ENCODE peak calls at places on chromosomes 13 and 19, in four cellular contexts. One of them, this sample, is unnamed.

GRCh38 chr19:43675269-43675879 is 5.4 kb upstream of the PLAUR start:
- DNase-seq in BE2C: no peak
- DNase-seq in nephron progenitor cell: no peak
- DNase-seq in tibial nerve: no peak
- DNase-seq in this sample: no peak

GRCh38 chr13:94435604-94436226 is 43.8 kb downstream of the DCT start:
- DNase-seq in BE2C: no peak
- DNase-seq in nephron progenitor cell: no peak
- DNase-seq in tibial nerve: no peak
- DNase-seq in this sample: no peak

GRCh38 chr19:58150328-58150921 is at the start of gene ZNF329:
- DNase-seq in BE2C: peak; percentile 91
- DNase-seq in nephron progenitor cell: peak; percentile 91
- DNase-seq in tibial nerve: peak; percentile 69
- DNase-seq in this sample: peak; percentile 78

GRCh38 chr19:5963855-5964254 is 14.1 kb downstream of the RANBP3 start:
- DNase-seq in BE2C: no peak
- DNase-seq in nephron progenitor cell: no peak
- DNase-seq in tibial nerve: no peak
- DNase-seq in this sample: no peak

GRCh38 chr19:6509118-6509971 is 7.2 kb upstream of the TUBB4A start:
- DNase-seq in BE2C: no peak
- DNase-seq in nephron progenitor cell: no peak
- DNase-seq in tibial nerve: no peak
- DNase-seq in this sample: no peak

GRCh38 chr19:6551607-6552450 is 21.0 kb downstream of the TNFSF9 start:
- DNase-seq in BE2C: peak; percentile 46
- DNase-seq in nephron progenitor cell: peak; percentile 56
- DNase-seq in tibial nerve: no peak
- DNase-seq in this sample: no peak

GRCh38 chr13:26679411-26679810 is 81.2 kb downstream of the GPR12 start:
- DNase-seq in BE2C: no peak
- DNase-seq in nephron progenitor cell: no peak
- DNase-seq in tibial nerve: no peak
- DNase-seq in this sample: no peak

GRCh38 chr19:782195-783043 is 14.8 kb upstream of the PTBP1 start:
- DNase-seq in BE2C: no peak
- DNase-seq in nephron progenitor cell: peak; percentile 44
- DNase-seq in tibial nerve: no peak
- DNase-seq in this sample: no peak

GRCh38 chr13:113233101-113233500 is 23.7 kb downstream of the CUL4A start:
- DNase-seq in BE2C: no peak
- DNase-seq in nephron progenitor cell: no peak
- DNase-seq in tibial nerve: no peak
- DNase-seq in this sample: no peak

GRCh38 chr19:33771308-33772101 is 25.2 kb upstream of the KCTD15 start:
- DNase-seq in BE2C: peak; percentile 87
- DNase-seq in nephron progenitor cell: peak; percentile 91
- DNase-seq in tibial nerve: peak; percentile 73
- DNase-seq in this sample: peak; percentile 90

GRCh38 chr19:33766623-33767022 is 30.0 kb upstream of the KCTD15 start:
- DNase-seq in BE2C: no peak
- DNase-seq in nephron progenitor cell: no peak
- DNase-seq in tibial nerve: no peak
- DNase-seq in this sample: no peak

GRCh38 chr19:33769208-33769607 is 27.5 kb upstream of the KCTD15 start:
- DNase-seq in BE2C: no peak
- DNase-seq in nephron progenitor cell: no peak
- DNase-seq in tibial nerve: no peak
- DNase-seq in this sample: no peak

GRCh38 chr19:33770107-33770506 is 26.6 kb upstream of the KCTD15 start:
- DNase-seq in BE2C: no peak
- DNase-seq in nephron progenitor cell: no peak
- DNase-seq in tibial nerve: no peak
- DNase-seq in this sample: no peak

GRCh38 chr19:33767898-33768413 is 28.7 kb upstream of the KCTD15 start:
- DNase-seq in BE2C: no peak
- DNase-seq in nephron progenitor cell: peak; percentile 98
- DNase-seq in tibial nerve: no peak
- DNase-seq in this sample: no peak
- TF ChIP-seq CTCF in BE2C: peak; percentile 25
- TF ChIP-seq CTCF in nephron progenitor cell: peak; percentile 56
- TF ChIP-seq CTCF in tibial nerve: no peak
- TF ChIP-seq CTCF in this sample: peak; percentile 1

DNA sequence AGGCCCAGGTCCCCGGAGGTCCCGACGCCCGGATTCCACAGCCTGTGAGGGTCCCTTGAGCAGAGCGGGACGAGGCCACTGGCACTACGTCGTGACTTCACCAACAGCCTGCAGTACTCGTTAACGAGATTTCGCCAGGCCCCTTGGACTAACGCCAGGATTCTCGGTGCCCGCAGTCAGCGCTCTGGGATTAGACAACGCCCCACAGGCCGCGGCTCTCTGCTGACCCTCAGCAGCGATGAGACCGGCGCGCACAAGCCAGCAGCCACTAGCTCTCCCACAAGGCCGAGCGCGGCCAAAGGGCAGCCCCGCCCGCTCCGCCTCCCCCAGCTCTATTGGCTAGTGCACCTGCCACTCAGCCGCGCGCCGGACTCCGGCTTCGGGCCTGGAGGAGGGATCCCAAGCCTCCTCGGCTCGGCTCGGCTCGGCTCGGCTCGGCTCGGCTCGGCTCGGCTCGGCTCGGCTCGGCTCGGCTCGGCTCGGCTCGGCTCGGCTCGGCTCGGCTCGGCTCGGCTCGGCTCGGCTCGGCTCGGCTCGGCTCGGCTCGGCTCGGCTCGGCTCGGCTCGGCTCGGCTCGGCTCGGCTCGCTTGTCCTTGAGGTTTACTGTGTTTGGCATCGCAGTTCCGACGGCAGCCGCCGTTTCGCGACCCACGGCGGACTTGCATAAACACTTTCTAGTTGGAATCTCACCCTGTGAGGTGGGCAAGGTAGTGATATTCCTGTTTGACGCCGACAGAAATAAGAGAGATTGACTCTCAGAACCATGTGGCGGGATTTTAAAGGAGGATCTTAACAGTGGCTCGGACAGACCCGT is 231.7 kb upstream of the SERP2 start:
- DNase-seq in BE2C: peak; percentile 97
- DNase-seq in nephron progenitor cell: peak; percentile 100
- DNase-seq in tibial nerve: peak; percentile 94
- DNase-seq in this sample: peak; percentile 87
- TF ChIP-seq CTCF in BE2C: peak; percentile 1
- TF ChIP-seq CTCF in nephron progenitor cell: no peak
- TF ChIP-seq CTCF in tibial nerve: no peak
- TF ChIP-seq CTCF in this sample: no peak

DNA sequence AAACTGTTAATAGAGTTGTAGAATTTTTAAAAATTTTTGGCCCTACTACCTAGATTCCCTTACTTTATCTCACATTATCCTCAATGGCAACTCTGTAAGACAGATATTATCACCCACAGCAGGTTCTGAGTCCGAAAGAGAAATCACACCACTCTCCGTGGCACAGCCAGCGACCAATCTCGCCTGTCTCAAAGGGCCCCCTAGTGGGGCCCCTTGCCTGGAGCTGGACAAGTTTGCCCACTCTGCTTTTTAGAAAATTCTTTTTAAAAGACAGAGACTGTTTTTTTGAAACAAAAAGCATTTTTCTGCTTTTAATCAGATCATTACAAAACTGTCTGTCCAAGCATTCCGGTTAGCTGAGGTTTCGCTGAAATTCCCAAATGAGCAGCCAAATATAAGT is 21.7 kb downstream of the PHF11 start:
- DNase-seq in BE2C: peak; percentile 50
- DNase-seq in nephron progenitor cell: peak; percentile 9
- DNase-seq in tibial nerve: no peak
- DNase-seq in this sample: no peak
- TF ChIP-seq CTCF in BE2C: peak; percentile 78
- TF ChIP-seq CTCF in nephron progenitor cell: peak; percentile 37
- TF ChIP-seq CTCF in tibial nerve: peak; percentile 57
- TF ChIP-seq CTCF in this sample: no peak

DNA sequence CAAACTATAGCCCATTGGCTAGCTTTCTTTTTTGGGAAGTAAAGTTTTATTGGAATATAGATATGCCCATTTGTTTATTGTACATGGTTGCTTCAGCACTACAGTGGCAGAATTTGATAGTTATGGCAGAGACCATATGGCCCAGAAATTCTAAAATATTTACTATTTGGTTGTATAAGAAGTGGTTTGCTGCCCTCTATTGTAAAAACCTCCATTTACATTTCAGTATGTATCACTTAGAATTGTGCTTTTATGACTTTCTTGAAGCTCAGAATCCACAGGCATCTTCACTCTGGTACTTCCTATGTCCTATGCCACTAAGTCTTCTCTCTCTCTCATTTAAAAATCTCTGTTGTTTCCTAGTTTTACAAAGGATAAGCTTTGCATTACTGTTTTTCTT is 37.7 kb downstream of the DLEU7 start:
- DNase-seq in BE2C: no peak
- DNase-seq in nephron progenitor cell: no peak
- DNase-seq in tibial nerve: no peak
- DNase-seq in this sample: no peak
- TF ChIP-seq CTCF in BE2C: no peak
- TF ChIP-seq CTCF in nephron progenitor cell: no peak
- TF ChIP-seq CTCF in tibial nerve: no peak
- TF ChIP-seq CTCF in this sample: peak; percentile 16

DNA sequence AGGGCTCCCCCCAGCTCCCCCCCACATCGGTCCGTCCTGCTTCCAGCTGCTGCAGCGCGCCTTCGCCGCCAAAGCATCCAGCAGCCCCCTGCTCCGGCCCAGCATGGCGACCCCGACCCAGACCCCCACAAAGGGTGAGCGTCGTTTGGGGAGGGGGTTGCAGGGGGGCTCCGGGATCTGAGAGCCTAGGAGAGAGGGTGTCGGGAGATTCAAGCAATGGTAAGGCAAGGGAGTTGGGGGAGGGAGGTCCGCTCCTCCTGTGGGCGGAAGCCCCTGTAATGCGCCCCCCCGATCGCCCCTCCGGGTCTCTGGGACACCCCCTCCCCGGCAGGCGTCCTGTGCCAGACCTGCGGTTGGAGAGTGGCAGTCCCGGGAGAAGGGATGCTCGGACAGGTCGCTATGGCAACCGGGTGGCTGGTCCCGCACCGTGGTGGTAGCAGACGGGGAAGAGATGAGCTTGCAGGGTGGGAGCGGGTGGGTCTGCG is at the start of gene FXYD7:
- DNase-seq in BE2C: peak; percentile 50
- DNase-seq in nephron progenitor cell: peak; percentile 56
- DNase-seq in tibial nerve: no peak
- DNase-seq in this sample: no peak
- TF ChIP-seq CTCF in BE2C: no peak
- TF ChIP-seq CTCF in nephron progenitor cell: no peak
- TF ChIP-seq CTCF in tibial nerve: no peak
- TF ChIP-seq CTCF in this sample: no peak

DNA sequence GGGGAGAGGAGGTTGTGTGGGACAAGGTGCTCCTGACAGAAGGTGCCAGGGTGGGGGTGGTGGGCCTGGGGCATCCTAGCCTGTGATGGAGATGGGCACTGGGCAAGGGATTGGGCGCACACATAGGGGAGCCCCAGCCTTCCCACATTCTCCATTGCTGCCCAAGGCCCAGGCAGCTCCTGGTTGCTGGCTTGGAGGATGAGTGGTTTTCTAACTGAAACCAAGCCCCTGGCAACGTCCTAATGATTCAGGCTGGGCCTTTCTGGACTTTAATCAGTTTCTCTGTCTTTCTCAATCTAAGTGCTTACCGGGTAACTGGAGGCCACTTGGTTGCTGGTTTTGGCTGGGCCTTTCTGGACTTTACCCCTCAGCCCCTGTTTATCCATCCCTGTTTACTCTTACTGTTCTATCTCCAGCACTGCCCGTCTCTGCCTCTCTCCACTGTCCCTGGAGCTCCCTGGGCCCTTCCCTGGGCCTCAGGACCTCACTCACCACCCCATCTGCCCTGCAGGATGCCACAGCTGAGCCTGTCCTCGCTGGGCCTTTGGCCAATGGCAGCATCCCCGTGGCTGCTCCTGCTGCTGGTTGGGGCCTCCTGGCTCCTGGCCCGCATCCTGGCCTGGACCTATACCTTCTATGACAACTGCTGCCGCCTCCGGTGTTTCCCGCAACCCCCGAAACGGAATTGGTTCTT is 354 bp downstream of the CYP4F3 start:
- DNase-seq in BE2C: no peak
- DNase-seq in nephron progenitor cell: no peak
- DNase-seq in tibial nerve: no peak
- DNase-seq in this sample: no peak
- TF ChIP-seq CTCF in BE2C: no peak
- TF ChIP-seq CTCF in nephron progenitor cell: no peak
- TF ChIP-seq CTCF in tibial nerve: no peak
- TF ChIP-seq CTCF in this sample: no peak

GRCh38 chr19:38917921-38918491 is 6.0 kb upstream of the CCER2 start:
- DNase-seq in BE2C: peak; percentile 66
- DNase-seq in nephron progenitor cell: no peak
- DNase-seq in tibial nerve: no peak
- DNase-seq in this sample: peak; percentile 28
- TF ChIP-seq CTCF in BE2C: peak; percentile 60
- TF ChIP-seq CTCF in nephron progenitor cell: no peak
- TF ChIP-seq CTCF in tibial nerve: no peak
- TF ChIP-seq CTCF in this sample: no peak

GRCh38 chr19:41869374-41869955 is 7.6 kb upstream of the CD79A start:
- DNase-seq in BE2C: no peak
- DNase-seq in nephron progenitor cell: no peak
- DNase-seq in tibial nerve: no peak
- DNase-seq in this sample: no peak

GRCh38 chr19:41870401-41870873 is 6.6 kb upstream of the CD79A start:
- DNase-seq in BE2C: no peak
- DNase-seq in nephron progenitor cell: no peak
- DNase-seq in tibial nerve: no peak
- DNase-seq in this sample: no peak

GRCh38 chr19:41872384-41872774 is 4.7 kb upstream of the CD79A start:
- DNase-seq in BE2C: no peak
- DNase-seq in nephron progenitor cell: no peak
- DNase-seq in tibial nerve: no peak
- DNase-seq in this sample: no peak

GRCh38 chr19:41871573-41872383 is 5.3 kb upstream of the CD79A start:
- DNase-seq in BE2C: no peak
- DNase-seq in nephron progenitor cell: no peak
- DNase-seq in tibial nerve: no peak
- DNase-seq in this sample: no peak

DNA sequence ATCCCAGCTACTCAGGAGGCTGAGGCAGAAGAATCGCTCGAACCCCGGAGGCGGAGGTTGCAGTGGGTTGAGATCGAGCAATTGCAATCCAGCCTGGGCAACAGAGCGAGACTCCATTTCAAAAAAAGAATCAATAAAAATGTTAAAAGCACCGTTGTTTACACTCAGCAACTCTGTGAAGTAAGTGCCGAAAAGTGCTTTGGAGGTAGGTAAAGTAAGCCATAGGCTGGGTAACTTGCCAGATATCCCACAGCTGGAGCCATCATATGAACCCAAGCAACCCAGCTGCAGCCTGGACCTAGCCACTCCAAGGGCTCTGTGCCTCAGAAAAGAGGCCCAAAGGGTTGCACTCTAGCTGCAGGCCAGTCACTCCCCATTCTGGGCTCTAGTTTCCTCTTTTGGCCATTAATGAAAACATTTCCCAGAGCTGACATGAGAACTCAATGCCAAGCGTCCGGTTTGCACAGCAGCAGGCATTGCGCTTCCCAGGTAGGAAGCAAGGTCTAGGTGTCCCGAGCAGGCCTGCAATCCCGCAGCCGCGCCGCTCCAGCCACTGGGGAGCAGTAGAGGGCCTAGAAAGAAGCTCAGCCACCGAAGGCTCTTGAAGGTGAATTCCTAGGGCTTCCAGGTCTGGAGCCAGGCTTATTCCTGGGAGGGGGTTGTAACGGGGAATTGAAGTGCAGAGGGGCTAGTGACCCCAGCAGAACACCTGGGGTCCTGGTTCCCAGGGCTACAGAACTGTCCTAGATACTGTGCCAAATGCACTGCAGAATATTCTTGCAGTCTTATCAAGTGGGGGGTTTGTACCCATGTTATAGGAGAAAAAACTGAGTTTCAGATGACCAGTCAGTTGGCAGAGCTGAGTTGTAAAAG is 4.1 kb upstream of the CD79A start:
- DNase-seq in BE2C: peak; percentile 81
- DNase-seq in nephron progenitor cell: peak; percentile 79
- DNase-seq in tibial nerve: no peak
- DNase-seq in this sample: peak; percentile 51
- TF ChIP-seq CTCF in BE2C: peak; percentile 86
- TF ChIP-seq CTCF in nephron progenitor cell: peak; percentile 66
- TF ChIP-seq CTCF in tibial nerve: peak; percentile 24
- TF ChIP-seq CTCF in this sample: peak; percentile 58